ENCODE peak calls at places on chromosomes 12 and 14, in ten cellular contexts. V is MM.1S, Y is GM12865, K is psoas muscle, E is A549, T is astrocyte of the cerebellum, S is coronary artery, C is mucosa of descending colon, O is type B pancreatic cell, D is dorsolateral prefrontal cortex. M is an unnamed sample.

GRCh38 chr14:105413542-105413886 is 6.1 kb upstream of the MTA1 start:
- DNase-seq in V (no peak), Y (no peak), K (no peak), E (no peak), T (no peak), S (no peak), C (no peak), O (no peak), D (peak), M (no peak)

GRCh38 chr12:50985322-50985721 is 33.0 kb downstream of the HIGD1C start:
- DNase-seq in V (peak), Y (no peak), K (no peak), E (no peak), T (no peak), S (no peak), C (peak), O (no peak), D (no peak), M (no peak)

GRCh38 chr12:64780531-64781373 is 21.5 kb upstream of the GNS start:
- DNase-seq in V (peak), Y (peak), K (peak), E (peak), T (no peak), S (no peak), C (peak), O (no peak), D (no peak), M (peak)

GRCh38 chr14:37583358-37584210 is 11.5 kb downstream of the FOXA1 start:
- DNase-seq in V (no peak), Y (no peak), K (no peak), E (no peak), T (no peak), S (no peak), C (peak), O (no peak), D (no peak), M (peak)

GRCh38 chr12:77232045-77232444 is 166.7 kb upstream of the E2F7 start:
- DNase-seq in V (no peak), Y (no peak), K (no peak), E (no peak), T (no peak), S (no peak), C (no peak), O (no peak), D (no peak), M (no peak)

GRCh38 chr14:63752449-63753169 is 24.7 kb upstream of the SGPP1 start:
- DNase-seq in V (no peak), Y (no peak), K (no peak), E (no peak), T (peak), S (no peak), C (peak), O (no peak), D (no peak), M (no peak)

GRCh38 chr14:75968461-75968860 is 13.3 kb downstream of the TGFB3 start:
- DNase-seq in V (no peak), Y (no peak), K (no peak), E (no peak), T (no peak), S (no peak), C (no peak), O (no peak), D (no peak), M (no peak)

GRCh38 chr14:58793096-58793740 is 155.5 kb downstream of the DACT1 start:
- DNase-seq in V (no peak), Y (no peak), K (no peak), E (peak), T (no peak), S (no peak), C (no peak), O (no peak), D (no peak), M (no peak)

GRCh38 chr14:64845878-64846277 is 33.8 kb downstream of the SPTB start:
- DNase-seq in V (no peak), Y (no peak), K (no peak), E (no peak), T (peak), S (no peak), C (no peak), O (no peak), D (no peak), M (no peak)

GRCh38 chr12:60393093-60393492 is 797.3 kb downstream of the SLC16A7 start:
- DNase-seq in V (no peak), Y (no peak), K (no peak), E (no peak), T (no peak), S (no peak), C (no peak), O (no peak), D (no peak), M (no peak)

GRCh38 chr12:95963104-95963503 is 20.0 kb downstream of the AMDHD1 start:
- DNase-seq in V (no peak), Y (peak), K (no peak), E (peak), T (no peak), S (no peak), C (no peak), O (no peak), D (no peak), M (no peak)

GRCh38 chr14:76827696-76828301 is 1.6 kb downstream of the LRRC74A start:
- DNase-seq in V (no peak), Y (no peak), K (peak), E (no peak), T (no peak), S (no peak), C (no peak), O (no peak), D (no peak), M (no peak)

GRCh38 chr14:78921856-78922255 is 751.7 kb downstream of the NRXN3 start:
- DNase-seq in V (no peak), Y (no peak), K (no peak), E (no peak), T (peak), S (no peak), C (no peak), O (no peak), D (no peak), M (no peak)

GRCh38 chr12:115323223-115323905 is 639.4 kb upstream of the TBX3 start:
- DNase-seq in V (no peak), Y (no peak), K (no peak), E (no peak), T (no peak), S (no peak), C (no peak), O (no peak), D (no peak), M (no peak)

GRCh38 chr14:68816183-68816942 is 23.5 kb upstream of the ZFP36L1 start:
- DNase-seq in V (peak), Y (peak), K (peak), E (peak), T (peak), S (peak), C (peak), O (peak), D (peak), M (peak)

GRCh38 chr14:60573943-60574496 is 65.1 kb downstream of the SIX6 start:
- DNase-seq in V (no peak), Y (no peak), K (no peak), E (no peak), T (no peak), S (no peak), C (no peak), O (no peak), D (no peak), M (no peak)

DNA sequence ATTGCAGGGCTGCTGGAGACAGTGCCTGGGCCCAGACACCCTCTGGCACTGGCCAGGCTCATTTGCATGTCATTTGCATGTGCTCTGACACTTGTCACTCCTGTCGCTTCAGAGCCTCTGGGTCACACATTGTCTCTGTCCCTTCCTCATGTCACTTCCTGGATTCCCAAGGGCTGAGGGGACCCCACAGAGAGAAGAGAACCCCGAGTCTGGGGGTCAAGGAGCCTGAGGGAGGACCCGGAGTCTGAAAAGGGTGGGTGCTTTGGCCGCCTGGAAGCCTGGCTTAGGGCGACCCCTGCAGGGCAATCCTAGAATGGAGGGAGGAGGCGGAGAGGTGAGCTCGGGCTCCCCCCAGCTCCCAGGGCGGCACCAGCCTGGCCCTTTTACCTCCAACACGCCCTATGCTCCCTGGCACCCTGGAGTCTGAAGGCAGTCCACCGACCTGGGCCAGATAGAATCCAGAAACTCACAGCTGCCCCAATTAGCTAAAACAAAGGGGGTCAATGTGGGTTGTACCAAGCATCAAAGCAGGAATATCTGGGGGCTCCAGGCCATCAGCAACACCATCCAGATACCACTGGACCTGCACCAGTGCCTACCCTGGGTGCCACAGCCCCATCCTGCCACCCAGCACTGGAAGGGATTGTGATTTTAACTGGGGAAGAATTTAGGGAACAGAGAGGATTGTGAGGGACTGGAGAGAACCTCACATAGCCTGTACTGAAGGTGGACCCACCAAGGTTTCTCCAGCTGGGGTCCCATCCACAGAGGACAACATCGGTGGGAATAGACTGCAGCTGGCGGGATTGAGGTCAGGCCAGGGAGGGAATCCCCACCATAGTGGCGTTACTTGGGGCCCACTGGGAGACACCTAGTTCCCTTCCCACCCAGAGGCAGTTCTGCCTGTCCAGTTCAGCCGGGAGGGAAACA is 21.8 kb upstream of the KRT78 start:
- DNase-seq in V (peak), Y (peak), K (peak), E (peak), T (no peak), S (no peak), C (peak), O (peak), D (no peak), M (peak)
- TF ChIP-seq CTCF in V (peak), Y (peak), K (peak), E (peak), T (peak), S (no peak), C (peak), O (peak), D (peak), M (peak)

GRCh38 chr14:102866982-102867761 is 55.3 kb upstream of the AMN start:
- DNase-seq in V (no peak), Y (no peak), K (no peak), E (no peak), T (no peak), S (no peak), C (no peak), O (no peak), D (no peak), M (no peak)
- TF ChIP-seq CTCF in V (no peak), Y (no peak), K (no peak), E (no peak), T (no peak), S (no peak), C (no peak), O (no peak), D (no peak), M (no peak)

GRCh38 chr12:109625749-109626377 is 52.3 kb downstream of the MVK start:
- DNase-seq in V (no peak), Y (no peak), K (no peak), E (no peak), T (no peak), S (no peak), C (no peak), O (no peak), D (no peak), M (no peak)

GRCh38 chr12:109627633-109628032 is 54.0 kb downstream of the MVK start:
- DNase-seq in V (no peak), Y (no peak), K (no peak), E (no peak), T (no peak), S (no peak), C (no peak), O (no peak), D (no peak), M (no peak)

GRCh38 chr12:109624467-109624866 is 50.9 kb downstream of the MVK start:
- DNase-seq in V (no peak), Y (no peak), K (no peak), E (no peak), T (no peak), S (no peak), C (no peak), O (no peak), D (no peak), M (no peak)

GRCh38 chr12:109626378-109627115 is 53.0 kb downstream of the MVK start:
- DNase-seq in V (no peak), Y (no peak), K (no peak), E (no peak), T (no peak), S (no peak), C (no peak), O (no peak), D (peak), M (no peak)

GRCh38 chr12:109625131-109625559 is 51.6 kb downstream of the MVK start:
- DNase-seq in V (no peak), Y (no peak), K (peak), E (peak), T (no peak), S (no peak), C (no peak), O (no peak), D (peak), M (no peak)
- TF ChIP-seq CTCF in V (no peak), Y (no peak), K (peak), E (no peak), T (no peak), S (no peak), C (no peak), O (no peak), D (peak), M (no peak)

GRCh38 chr12:132539016-132539773 is 49.2 kb downstream of the FBRSL1 start:
- DNase-seq in V (no peak), Y (no peak), K (no peak), E (no peak), T (no peak), S (no peak), C (no peak), O (no peak), D (no peak), M (no peak)

GRCh38 chr12:132541996-132542395 is 52.0 kb downstream of the FBRSL1 start:
- DNase-seq in V (no peak), Y (no peak), K (no peak), E (no peak), T (no peak), S (no peak), C (no peak), O (no peak), D (no peak), M (no peak)

GRCh38 chr12:132541200-132541599 is 51.2 kb downstream of the FBRSL1 start:
- DNase-seq in V (no peak), Y (no peak), K (no peak), E (no peak), T (no peak), S (no peak), C (no peak), O (no peak), D (no peak), M (no peak)

GRCh38 chr12:132538336-132539015 is 48.5 kb downstream of the FBRSL1 start:
- DNase-seq in V (no peak), Y (no peak), K (no peak), E (no peak), T (no peak), S (no peak), C (no peak), O (no peak), D (no peak), M (no peak)

DNA sequence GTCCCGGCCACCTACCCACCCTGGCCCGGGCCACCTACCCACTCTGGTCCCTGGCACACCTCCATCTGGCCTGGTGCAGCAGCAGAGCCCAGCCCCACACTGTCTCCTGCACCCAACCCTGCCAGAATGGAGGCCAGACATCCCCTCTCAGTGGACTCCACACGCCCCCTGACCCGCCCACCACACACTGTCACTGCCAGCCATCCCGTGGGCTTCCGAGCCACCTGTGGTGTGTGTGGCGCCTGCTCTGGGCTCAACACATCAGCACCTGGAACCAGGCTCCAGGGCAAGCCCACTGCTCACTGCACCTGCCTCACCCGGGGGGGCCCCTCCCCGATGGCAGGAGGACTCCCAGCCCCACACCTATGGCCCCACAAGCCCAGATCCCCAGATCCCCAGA is 50.5 kb downstream of the FBRSL1 start:
- DNase-seq in V (no peak), Y (no peak), K (no peak), E (no peak), T (no peak), S (no peak), C (no peak), O (no peak), D (no peak), M (no peak)
- TF ChIP-seq CTCF in V (no peak), Y (no peak), K (no peak), E (no peak), T (no peak), S (no peak), C (no peak), O (no peak), D (no peak), M (no peak)

GRCh38 chr12:59173696-59174095 is 253.4 kb upstream of the LRIG3 start:
- DNase-seq in V (no peak), Y (no peak), K (no peak), E (no peak), T (no peak), S (no peak), C (no peak), O (no peak), D (no peak), M (no peak)
- TF ChIP-seq CTCF in V (no peak), Y (no peak), K (no peak), E (no peak), T (no peak), S (no peak), C (no peak), O (peak), D (peak), M (no peak)

DNA sequence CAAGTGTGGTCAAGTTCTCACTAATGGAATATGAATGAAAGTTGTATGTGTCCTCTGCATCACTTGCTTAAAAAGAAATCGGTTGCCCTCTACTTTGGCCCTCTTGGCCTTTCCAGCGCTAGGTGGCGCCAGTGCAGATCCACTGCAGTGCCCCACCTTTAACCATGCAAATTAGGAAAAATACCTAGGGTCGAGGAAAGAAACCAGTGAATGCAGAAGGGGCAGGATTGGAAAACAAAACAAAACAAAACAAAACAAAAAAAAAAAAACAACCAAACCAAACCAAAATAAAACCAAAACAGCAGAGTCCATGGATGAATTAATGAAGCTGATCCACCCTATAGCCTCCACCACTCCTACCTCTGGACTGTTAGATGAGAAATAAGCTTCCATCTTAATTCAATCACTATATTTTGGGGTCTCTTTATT is 12.9 kb upstream of the NEMF start:
- DNase-seq in V (peak), Y (peak), K (peak), E (peak), T (peak), S (no peak), C (peak), O (no peak), D (peak), M (no peak)
- TF ChIP-seq CTCF in V (peak), Y (peak), K (peak), E (peak), T (peak), S (peak), C (peak), O (peak), D (peak), M (peak)

DNA sequence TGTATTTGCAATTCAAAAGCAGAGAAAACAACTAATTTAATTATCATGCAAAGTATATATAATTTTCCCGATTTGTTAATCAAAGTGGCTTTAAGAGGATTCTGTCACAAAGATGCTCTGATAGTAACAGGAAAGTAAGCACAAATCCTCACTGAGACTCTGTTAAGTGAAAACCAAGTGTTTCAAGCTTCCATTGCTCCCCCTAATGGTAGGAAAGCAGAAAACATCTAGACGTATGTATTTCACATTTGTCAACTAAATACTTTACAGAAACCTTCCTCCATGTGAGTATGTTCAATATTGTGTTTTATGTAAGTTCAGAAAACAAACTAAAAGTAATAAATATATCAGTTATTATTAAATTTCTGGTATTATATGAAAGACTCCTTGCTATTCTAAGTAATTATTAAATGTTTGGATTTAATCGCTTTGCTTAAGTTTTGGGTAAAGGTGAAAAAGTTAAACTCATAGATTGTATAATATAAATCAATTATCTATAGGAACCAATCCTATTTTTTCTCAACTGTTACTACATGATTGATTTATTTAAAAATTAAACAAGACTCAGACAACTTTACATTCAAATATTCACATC is 1.5 kb upstream of the NTS start:
- DNase-seq in V (peak), Y (peak), K (no peak), E (peak), T (peak), S (no peak), C (peak), O (no peak), D (no peak), M (peak)
- TF ChIP-seq CTCF in V (peak), Y (peak), K (peak), E (peak), T (peak), S (peak), C (no peak), O (peak), D (peak), M (peak)